ENCODE peak calls at places on chromosomes 1 and 21, in four cellular contexts. Y, V, X and E are unnamed samples.

GRCh38 chr1:24437631-24438396 is 22.2 kb downstream of the NIPAL3 start:
- DNase-seq in Y (no peak), V (no peak), X (no peak), E (peak; percentile 27)

GRCh38 chr21:34844033-34844923 is 175.5 kb downstream of the CLIC6 start:
- DNase-seq in Y (no peak), V (no peak), X (no peak), E (peak; percentile 89)

GRCh38 chr1:170711682-170712081 is 47.8 kb downstream of the PRRX1 start:
- DNase-seq in Y (no peak), V (no peak), X (no peak), E (no peak)

GRCh38 chr1:228081578-228082259 is 789 bp upstream of the ARF1 start:
- DNase-seq in Y (peak; percentile 46), V (no peak), X (no peak), E (peak; percentile 26)

GRCh38 chr1:119225831-119226230 is 85.4 kb upstream of the WARS2 start:
- DNase-seq in Y (no peak), V (no peak), X (no peak), E (no peak)

GRCh38 chr1:31750858-31751638 is 13.1 kb downstream of the ADGRB2 start:
- DNase-seq in Y (no peak), V (no peak), X (no peak), E (peak; percentile 63)

GRCh38 chr1:113871597-113872113 is at the start of gene PTPN22:
- DNase-seq in Y (no peak), V (no peak), X (no peak), E (peak; percentile 83)

GRCh38 chr21:17612565-17613241 is at the start of gene BTG3:
- DNase-seq in Y (no peak), V (peak; percentile 85), X (no peak), E (peak; percentile 84)

GRCh38 chr1:78334114-78334513 is 156.7 kb upstream of the PTGFR start:
- DNase-seq in Y (no peak), V (no peak), X (no peak), E (peak; percentile 27)

GRCh38 chr1:18957532-18958295 is 1.2 kb upstream of the IFFO2 start:
- DNase-seq in Y (no peak), V (no peak), X (no peak), E (no peak)
- H3K4me3 ChIP-seq in Y (no peak overlapping the region), V (no peak overlapping the region), X (no peak overlapping the region), E (peak overlapping the region; percentile 78)

DNA sequence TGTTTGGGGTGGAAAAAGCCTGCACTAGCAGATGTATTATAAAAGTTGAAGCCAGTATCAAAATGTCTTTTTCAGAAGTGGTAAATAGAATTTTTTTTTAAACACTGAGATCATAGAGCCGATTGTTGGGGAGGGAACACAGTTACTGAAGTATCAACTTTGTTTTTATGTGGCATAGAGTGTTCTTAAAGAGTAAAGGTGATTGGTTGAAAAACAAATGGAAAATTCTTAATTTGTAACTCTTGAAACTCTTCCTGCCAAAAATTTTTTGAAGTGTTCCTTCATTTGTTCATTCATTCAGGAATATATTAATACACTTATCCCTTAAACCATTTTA is 83.3 kb downstream of the DISP1 start:
- DNase-seq in Y (no peak), V (no peak), X (no peak), E (peak; percentile 56)
- H3K4me3 ChIP-seq in Y (peak overlapping the region; percentile 7), V (no peak overlapping the region), X (no peak overlapping the region), E (peak overlapping the region; percentile 45)

DNA sequence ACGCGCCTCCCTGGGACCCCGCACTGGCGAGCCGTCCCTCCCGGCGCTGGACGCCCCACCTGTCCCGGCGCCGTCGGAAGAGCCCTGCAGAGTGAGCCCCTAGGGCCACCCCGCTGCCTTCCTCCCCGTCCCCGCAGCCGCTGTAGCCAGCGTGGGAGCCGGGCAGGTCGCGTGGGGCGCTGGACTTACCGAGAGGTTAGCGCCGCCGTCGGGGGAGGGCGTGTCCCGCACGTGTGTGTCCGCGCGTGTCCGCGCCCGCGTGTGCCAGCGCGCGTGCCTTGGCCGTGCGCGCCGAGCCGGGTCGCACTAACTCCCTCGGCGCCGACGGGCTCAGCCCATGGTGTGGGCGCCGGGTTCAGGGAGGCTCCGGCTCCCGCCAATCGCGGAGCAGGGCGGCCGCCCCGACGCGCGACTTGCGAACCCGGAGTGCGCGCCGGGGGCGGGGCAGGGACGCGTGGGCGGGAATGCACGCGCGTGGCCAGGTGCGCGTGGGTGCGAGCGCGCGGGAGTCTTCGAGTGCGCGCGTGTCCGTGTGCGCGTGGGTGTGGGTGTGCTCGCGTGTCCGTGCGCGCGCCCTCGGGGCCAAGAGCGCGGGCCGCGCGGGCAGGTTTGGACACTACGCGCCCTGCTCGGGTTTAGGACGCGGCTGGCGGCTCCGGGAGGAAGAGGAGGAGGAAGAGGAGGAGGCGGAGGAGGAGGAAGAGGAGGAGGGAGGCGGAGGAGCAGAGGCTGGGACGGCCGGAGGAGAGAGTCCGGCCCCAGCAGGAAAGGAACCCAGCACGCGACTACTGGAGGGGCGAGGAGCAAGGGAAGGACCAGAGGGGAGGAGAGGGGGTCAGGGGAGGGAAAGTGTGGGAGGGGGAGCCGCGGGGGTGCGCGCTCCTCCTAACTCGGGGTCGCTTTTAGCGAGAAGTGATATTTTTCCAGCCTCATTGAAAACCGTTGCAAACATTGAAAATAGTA is 145.1 kb upstream of the ETS2 start:
- DNase-seq in Y (no peak), V (no peak), X (no peak), E (no peak)
- H3K4me3 ChIP-seq in Y (no peak overlapping the region), V (no peak overlapping the region), X (peak overlapping the region; percentile 24), E (peak overlapping the region; percentile 31)

GRCh38 chr1:194277927-194278326 is 1091.5 kb upstream of the B3GALT2 start:
- DNase-seq in Y (no peak), V (no peak), X (no peak), E (no peak)
- H3K4me3 ChIP-seq in Y (no peak overlapping the region), V (no peak overlapping the region), X (no peak overlapping the region), E (no peak overlapping the region)

GRCh38 chr1:8562881-8563865 is 245.3 kb downstream of the SLC45A1 start:
- DNase-seq in Y (no peak), V (no peak), X (no peak), E (peak; percentile 53)
- H3K4me3 ChIP-seq in Y (no peak overlapping the region), V (no peak overlapping the region), X (no peak overlapping the region), E (no peak overlapping the region)

DNA sequence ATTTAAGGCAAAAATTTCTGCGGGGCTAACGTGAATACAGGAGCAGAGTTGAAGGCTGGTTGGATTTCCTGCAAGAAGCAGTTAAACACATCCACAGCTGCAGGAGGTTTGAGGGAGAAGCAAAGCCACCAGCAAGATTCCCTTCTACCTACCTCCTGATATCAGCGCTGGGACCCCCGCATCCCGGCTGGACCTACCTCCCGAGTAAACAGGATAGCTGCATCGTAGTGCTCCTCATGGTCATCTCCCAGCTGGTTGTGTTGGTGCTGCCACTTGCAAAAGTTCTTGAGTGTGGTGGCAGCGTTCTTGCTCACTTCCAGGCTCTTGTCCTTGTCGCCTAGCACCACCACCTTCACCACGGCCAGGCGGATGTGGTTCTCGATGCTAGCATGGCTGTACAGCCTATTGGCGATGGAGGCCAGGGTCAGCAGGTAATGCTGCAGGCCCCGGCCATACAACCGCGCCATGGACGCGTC is 1.8 kb downstream of the ADAMTS5 start:
- DNase-seq in Y (no peak), V (no peak), X (no peak), E (no peak)
- H3K4me3 ChIP-seq in Y (no peak overlapping the region), V (peak overlapping the region; percentile 88), X (peak overlapping the region; percentile 80), E (peak overlapping the region; percentile 63)

GRCh38 chr1:182569939-182570610 is 19.0 kb downstream of the RNASEL start:
- DNase-seq in Y (no peak), V (no peak), X (no peak), E (no peak)
- H3K4me3 ChIP-seq in Y (no peak overlapping the region), V (no peak overlapping the region), X (no peak overlapping the region), E (no peak overlapping the region)

DNA sequence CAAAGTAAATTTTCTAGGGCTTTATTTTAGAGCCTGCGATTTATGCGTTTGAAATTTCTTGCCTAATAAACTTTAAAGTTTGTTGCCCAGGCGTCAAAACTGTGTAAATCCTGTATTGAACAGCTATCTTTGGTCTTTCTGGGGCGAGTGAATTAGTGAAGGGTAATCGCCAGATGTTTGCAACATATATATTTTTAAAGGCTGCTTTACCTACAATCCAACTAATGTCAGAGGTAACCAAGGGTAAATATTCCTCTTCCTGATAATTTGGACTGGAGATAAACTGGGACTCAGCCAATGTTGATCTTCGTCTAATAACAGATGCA is 885 bp upstream of the PROX1 start:
- DNase-seq in Y (no peak), V (no peak), X (no peak), E (no peak)
- H3K4me3 ChIP-seq in Y (no peak overlapping the region), V (peak overlapping the region; percentile 92), X (peak overlapping the region; percentile 58), E (no peak overlapping the region)

GRCh38 chr1:149848811-149849210 is 50.6 kb upstream of the BOLA1 start:
- DNase-seq in Y (peak; percentile 35), V (no peak), X (no peak), E (no peak)
- H3K4me3 ChIP-seq in Y (peak overlapping the region; percentile 94), V (peak overlapping the region; percentile 81), X (peak overlapping the region; percentile 53), E (peak overlapping the region; percentile 62)